ENCODE peak calls at places on chromosomes 12 and 14, in four cellular contexts. O is NCI-H510A treated with DMSO at 0.1 percent for 48 hours, G is HS-5, E is ovary. Q is an unnamed sample.

GRCh38 chr12:85632390-85632789 is 203.8 kb downstream of the RASSF9 start:
- DNase-seq in G (no peak), E (no peak), O (no peak), Q (no peak)

GRCh38 chr12:51247523-51248206 is 9.0 kb downstream of the DAZAP2 start:
- DNase-seq in E (no peak), O (peak), G (no peak), Q (peak)

GRCh38 chr12:31324116-31324844 is 1.7 kb downstream of the SINHCAF start:
- DNase-seq in E (peak), O (peak), G (no peak), Q (peak)

GRCh38 chr12:102437511-102437910 is 42.9 kb downstream of the IGF1 start:
- DNase-seq in G (no peak), O (no peak), E (no peak), Q (no peak)

GRCh38 chr12:128790221-128790620 is 33.5 kb downstream of the SLC15A4 start:
- DNase-seq in O (no peak), G (no peak), E (no peak), Q (no peak)

GRCh38 chr12:8948711-8949524 is 527 bp downstream of the M6PR start:
- DNase-seq in E (no peak), O (no peak), G (peak), Q (peak)

GRCh38 chr12:12032260-12032761 is 38.4 kb upstream of the BCL2L14 start:
- DNase-seq in E (no peak), G (no peak), O (no peak), Q (no peak)

GRCh38 chr12:132743831-132744230 is 17.8 kb downstream of the ANKLE2 start:
- DNase-seq in G (no peak), O (no peak), E (no peak), Q (no peak)

GRCh38 chr14:59882957-59883356 is 12.4 kb upstream of the RTN1 start:
- DNase-seq in E (no peak), G (no peak), O (no peak), Q (no peak)

GRCh38 chr14:56300495-56300894 is 182.3 kb downstream of the PELI2 start:
- DNase-seq in G (peak), E (no peak), O (no peak), Q (no peak)

GRCh38 chr12:107385518-107385917 is 292.2 kb upstream of the CRY1 start:
- DNase-seq in O (no peak), G (no peak), E (no peak), Q (no peak)

GRCh38 chr12:43501705-43502104 is 50.3 kb downstream of the ADAMTS20 start:
- DNase-seq in G (peak), E (no peak), O (peak), Q (no peak)

GRCh38 chr12:49962861-49963765 is 1.4 kb downstream of the AQP5 start:
- DNase-seq in O (no peak), G (no peak), E (no peak), Q (peak)

GRCh38 chr14:62301911-62302310 is 539.7 kb downstream of the SNAPC1 start:
- DNase-seq in G (no peak), E (no peak), O (no peak), Q (no peak)

GRCh38 chr12:2797721-2798418 is 3.1 kb downstream of the FKBP4 start:
- DNase-seq in O (no peak), E (peak), G (no peak), Q (no peak)

GRCh38 chr12:116659771-116660481 is 77.9 kb downstream of the SPRING1 start:
- DNase-seq in E (no peak), O (peak), G (peak), Q (no peak)

GRCh38 chr12:80553316-80553715 is 109.3 kb downstream of the PTPRQ start:
- DNase-seq in E (no peak), G (peak), O (no peak), Q (no peak)

GRCh38 chr12:63400746-63401145 is 249.7 kb upstream of the AVPR1A start:
- DNase-seq in O (peak), G (no peak), E (no peak), Q (peak)

GRCh38 chr12:14723763-14724162 is 27.4 kb upstream of the GUCY2C start:
- DNase-seq in O (no peak), G (peak), E (peak), Q (peak)

GRCh38 chr14:105475916-105476845 is 1.6 kb downstream of the CRIP2 start:
- DNase-seq in O (no peak), G (no peak), E (no peak), Q (peak)

GRCh38 chr12:104055686-104056388 is 5.8 kb upstream of the GLT8D2 start:
- DNase-seq in E (peak), G (no peak), O (peak), Q (peak)

GRCh38 chr12:127980585-127980984 is 286.4 kb upstream of the TMEM132C start:
- DNase-seq in O (no peak), E (no peak), G (no peak), Q (no peak)

GRCh38 chr14:30656190-30656632 is 34.1 kb downstream of the SCFD1 start:
- DNase-seq in G (peak), O (peak), E (peak), Q (peak)

GRCh38 chr12:39620664-39621658 is 1.4 kb upstream of the ABCD2 start:
- DNase-seq in O (no peak), G (no peak), E (no peak), Q (no peak)

GRCh38 chr14:88422919-88423318 is 37.5 kb downstream of the SPATA7 start:
- DNase-seq in O (no peak), G (peak), E (no peak), Q (no peak)

GRCh38 chr12:106584104-106585064 is 1.6 kb downstream of the RFX4 start:
- DNase-seq in G (no peak), E (no peak), O (no peak), Q (no peak)

GRCh38 chr12:130118181-130118580 is 44.1 kb upstream of the FZD10 start:
- DNase-seq in O (no peak), G (no peak), E (no peak), Q (no peak)

GRCh38 chr14:64786296-64787149 is 82.3 kb downstream of the PLEKHG3 start:
- DNase-seq in O (no peak), G (no peak), E (no peak), Q (no peak)

GRCh38 chr12:57735952-57736742 is 2.4 kb downstream of the AGAP2 start:
- DNase-seq in O (peak), G (no peak), E (no peak), Q (no peak)

GRCh38 chr12:843609-844008 is 91.2 kb downstream of the WNK1 start:
- DNase-seq in G (peak), E (no peak), O (no peak), Q (no peak)

GRCh38 chr14:99748529-99748928 is 44.7 kb upstream of the EML1 start:
- DNase-seq in E (no peak), O (no peak), G (no peak), Q (no peak)

GRCh38 chr12:32365473-32366064 is 33.8 kb upstream of the FGD4 start:
- DNase-seq in G (peak), E (peak), O (peak), Q (peak)

GRCh38 chr14:80084196-80084595 is 127.1 kb downstream of the DIO2 start:
- DNase-seq in G (no peak), E (no peak), O (no peak), Q (no peak)

Q was measured in NCI-H2029 treated with DMSO at 0.1 percent for 48 hours.